ENCODE peak calls at places on chromosomes 13 and 19, in seven cellular contexts. T, L, C, M, G, Q and R are unnamed samples.

GRCh38 chr13:20350380-20350763 is 118.3 kb upstream of the GJB6 start:
- DNase-seq in G (no peak), T (no peak), L (no peak), C (no peak), M (no peak), Q (no peak), R (no peak)

GRCh38 chr19:41753936-41754529 is 1.3 kb upstream of the CEACAM6 start:
- DNase-seq in Q (peak), G (no peak), M (no peak), L (peak), T (peak), C (peak), R (peak)

GRCh38 chr19:33900817-33901216 is 104.1 kb downstream of the KCTD15 start:
- DNase-seq in G (no peak), M (no peak), C (no peak), Q (no peak), L (no peak), T (no peak), R (no peak)

GRCh38 chr19:2428756-2429711 is 1.6 kb upstream of the TIMM13 start:
- DNase-seq in L (no peak), C (no peak), Q (no peak), G (no peak), M (no peak), T (no peak), R (no peak)

GRCh38 chr19:9431475-9431874 is 3.9 kb downstream of the ZNF266 start:
- DNase-seq in M (no peak), C (peak), Q (no peak), T (no peak), L (no peak), G (peak), R (peak)

GRCh38 chr13:29935309-29935981 is 85.0 kb upstream of the UBL3 start:
- DNase-seq in L (no peak), Q (no peak), M (no peak), G (no peak), C (peak), T (peak), R (no peak)

GRCh38 chr19:53158119-53158656 is 665 bp downstream of the ZNF347 start:
- DNase-seq in C (peak), G (peak), L (peak), Q (no peak), T (no peak), M (peak), R (no peak)

GRCh38 chr13:100363874-100364273 is 224.7 kb downstream of the GGACT start:
- DNase-seq in G (no peak), M (no peak), C (no peak), Q (no peak), L (peak), T (no peak), R (peak)

GRCh38 chr13:72163671-72164070 is 296.7 kb upstream of the DACH1 start:
- DNase-seq in M (no peak), Q (no peak), G (no peak), L (peak), T (no peak), C (no peak), R (no peak)

GRCh38 chr13:112213467-112214245 is 146.7 kb downstream of the SOX1 start:
- DNase-seq in M (no peak), C (no peak), G (no peak), L (no peak), Q (peak), T (no peak), R (no peak)

GRCh38 chr13:44273991-44274810 is 99.4 kb upstream of the SERP2 start:
- DNase-seq in T (no peak), M (no peak), Q (peak), G (no peak), L (no peak), C (peak), R (peak)

GRCh38 chr13:30618938-30619289 is 1.2 kb downstream of the USPL1 start:
- DNase-seq in G (no peak), Q (no peak), M (no peak), C (no peak), T (no peak), L (no peak), R (peak)

GRCh38 chr13:49113526-49114286 is 106.4 kb upstream of the MLNR start:
- DNase-seq in L (peak), Q (no peak), T (no peak), G (no peak), C (no peak), M (peak), R (peak)

GRCh38 chr19:8085606-8086464 is 33.3 kb downstream of the CCL25 start:
- DNase-seq in T (no peak), C (no peak), L (no peak), Q (peak), M (no peak), G (no peak), R (no peak)

GRCh38 chr13:101935828-101936227 is 466.0 kb downstream of the FGF14 start:
- DNase-seq in G (no peak), L (no peak), M (no peak), C (no peak), T (no peak), Q (no peak), R (no peak)

GRCh38 chr13:41700790-41701310 is 243.5 kb downstream of the RGCC start:
- DNase-seq in Q (no peak), M (peak), T (no peak), G (no peak), C (no peak), L (peak), R (peak)

GRCh38 chr13:33236021-33236420 is 49.5 kb downstream of the STARD13 start:
- DNase-seq in M (no peak), Q (no peak), T (no peak), C (no peak), L (no peak), G (no peak), R (peak)

GRCh38 chr19:9848761-9849160 is 13.6 kb downstream of the PIN1 start:
- DNase-seq in T (no peak), M (no peak), L (no peak), C (no peak), Q (no peak), G (no peak), R (no peak)

GRCh38 chr13:110266983-110267382 is 40.0 kb downstream of the COL4A1 start:
- DNase-seq in L (no peak), T (no peak), M (no peak), Q (no peak), G (no peak), C (no peak), R (no peak)

GRCh38 chr13:99610702-99611289 is 109.5 kb downstream of the TM9SF2 start:
- DNase-seq in M (no peak), L (no peak), G (no peak), Q (no peak), C (no peak), T (no peak), R (no peak)

GRCh38 chr13:113784645-113785024 is 25.6 kb downstream of the TMEM255B start:
- DNase-seq in L (no peak), Q (no peak), M (no peak), C (no peak), G (no peak), T (no peak), R (no peak)

GRCh38 chr13:103315701-103316100 is 249.5 kb upstream of the SLC10A2 start:
- DNase-seq in Q (no peak), L (no peak), M (no peak), T (no peak), G (no peak), C (no peak), R (no peak)

GRCh38 chr13:110634558-110634957 is 19.2 kb downstream of the NAXD start:
- DNase-seq in Q (no peak), C (no peak), G (no peak), L (no peak), T (no peak), M (no peak), R (peak)

GRCh38 chr13:102567857-102568256 is 28.9 kb upstream of the TPP2 start:
- DNase-seq in T (no peak), G (no peak), M (no peak), C (no peak), L (no peak), Q (no peak), R (no peak)

GRCh38 chr19:42279902-42280760 is 11.1 kb downstream of the CIC start:
- DNase-seq in M (peak), L (peak), Q (peak), C (peak), G (peak), T (peak), R (peak)

GRCh38 chr19:29376855-29377354 is 148.9 kb upstream of the VSTM2B start:
- DNase-seq in C (peak), Q (no peak), G (peak), T (no peak), M (no peak), L (no peak), R (no peak)

GRCh38 chr13:21800847-21801616 is 130.2 kb downstream of the FGF9 start:
- DNase-seq in M (no peak), Q (no peak), G (no peak), T (no peak), L (peak), C (no peak), R (no peak)

GRCh38 chr19:5068251-5069090 is 99.6 kb downstream of the KDM4B start:
- DNase-seq in L (no peak), T (no peak), M (no peak), C (no peak), G (no peak), Q (no peak), R (no peak)

GRCh38 chr19:2494084-2494446 is 18.1 kb downstream of the GADD45B start:
- DNase-seq in T (peak), C (no peak), M (no peak), Q (no peak), L (peak), G (no peak), R (peak)

GRCh38 chr19:40341601-40342482 is 6.4 kb downstream of the C19orf47 start:
- DNase-seq in G (no peak), Q (no peak), M (no peak), T (no peak), C (no peak), L (no peak), R (no peak)

GRCh38 chr19:32526895-32527294 is 54.1 kb upstream of the PDCD5 start:
- DNase-seq in T (no peak), G (no peak), C (no peak), L (no peak), Q (no peak), M (no peak), R (no peak)

GRCh38 chr13:44894001-44894770 is 95.1 kb downstream of the NUFIP1 start:
- DNase-seq in Q (no peak), C (no peak), G (no peak), M (no peak), L (no peak), T (no peak), R (no peak)

GRCh38 chr13:109974354-109974753 is 188.0 kb upstream of the IRS2 start:
- DNase-seq in Q (no peak), G (no peak), C (no peak), L (no peak), T (no peak), M (no peak), R (no peak)

GRCh38 chr13:66348745-66349720 is 881.1 kb downstream of the PCDH9 start:
- DNase-seq in C (no peak), L (no peak), G (no peak), M (no peak), T (peak), Q (no peak), R (no peak)

GRCh38 chr13:103312467-103312866 is 246.2 kb upstream of the SLC10A2 start:
- DNase-seq in G (no peak), L (no peak), T (no peak), C (no peak), Q (no peak), M (no peak), R (no peak)

GRCh38 chr13:30832845-30833332 is 73.2 kb upstream of the MEDAG start:
- DNase-seq in C (peak), M (no peak), G (peak), Q (peak), L (peak), T (peak), R (peak)

GRCh38 chr13:109156181-109156935 is 526.9 kb downstream of the MYO16 start:
- DNase-seq in Q (no peak), T (peak), M (peak), C (no peak), L (peak), G (no peak), R (peak)

GRCh38 chr19:39778763-39779162 is at the start of gene LEUTX:
- DNase-seq in C (no peak), L (no peak), M (no peak), G (no peak), T (no peak), Q (no peak), R (no peak)

GRCh38 chr19:18856385-18857126 is 24.8 kb downstream of the UPF1 start:
- DNase-seq in C (no peak), G (no peak), Q (no peak), T (peak), M (no peak), L (peak), R (peak)
- TF ChIP-seq CTCF in C (no peak), G (peak), Q (no peak), T (peak), M (peak), L (peak), R (peak)

GRCh38 chr13:47420012-47420411 is 523.2 kb upstream of the HTR2A start:
- DNase-seq in G (no peak), T (no peak), Q (no peak), C (no peak), L (no peak), M (no peak), R (peak)
- TF ChIP-seq CTCF in G (no peak), T (no peak), Q (no peak), C (no peak), L (no peak), M (peak), R (no peak)

GRCh38 chr19:6425732-6426686 is 1.4 kb upstream of the KHSRP start:
- DNase-seq in Q (no peak), L (no peak), T (no peak), C (no peak), M (no peak), G (no peak), R (peak)

GRCh38 chr19:6423499-6424189 is 967 bp downstream of the KHSRP start:
- DNase-seq in T (no peak), Q (peak), M (no peak), C (peak), L (peak), G (no peak), R (peak)

GRCh38 chr19:6427131-6427530 is 2.5 kb upstream of the KHSRP start:
- DNase-seq in L (no peak), G (no peak), Q (no peak), M (no peak), T (no peak), C (no peak), R (no peak)

GRCh38 chr19:6424190-6424938 is at the start of gene KHSRP:
- DNase-seq in L (no peak), M (no peak), G (no peak), T (no peak), C (peak), Q (no peak), R (peak)

GRCh38 chr19:6424939-6425731 is 524 bp upstream of the KHSRP start:
- DNase-seq in T (peak), Q (peak), C (peak), G (peak), L (peak), M (peak), R (peak)
- TF ChIP-seq CTCF in T (no peak), Q (no peak), C (no peak), G (no peak), L (no peak), M (no peak), R (no peak)

GRCh38 chr19:23855676-23856075 is 59.0 kb upstream of the ZNF726 start:
- DNase-seq in G (no peak), C (no peak), Q (no peak), M (no peak), T (no peak), L (no peak), R (no peak)

GRCh38 chr19:23851966-23852365 is 62.7 kb upstream of the ZNF726 start:
- DNase-seq in G (no peak), T (no peak), L (no peak), C (no peak), M (no peak), Q (no peak), R (no peak)
- TF ChIP-seq CTCF in G (no peak), T (no peak), L (no peak), C (no peak), M (no peak), Q (no peak), R (no peak)

GRCh38 chr13:53250272-53250875 is 221.8 kb downstream of the OLFM4 start:
- DNase-seq in T (no peak), G (peak), Q (peak), L (peak), M (peak), C (no peak), R (peak)
- TF ChIP-seq CTCF in T (peak), G (peak), Q (no peak), L (peak), M (peak), C (peak), R (peak)

GRCh38 chr19:16659832-16660708 is at the start of gene SMIM7:
- DNase-seq in T (peak), L (peak), C (peak), M (peak), Q (peak), G (peak), R (peak)
- TF ChIP-seq CTCF in T (peak), L (no peak), C (no peak), M (peak), Q (no peak), G (no peak), R (no peak)

GRCh38 chr19:6800991-6801396 is 28.5 kb downstream of the VAV1 start:
- DNase-seq in L (peak), T (no peak), M (no peak), Q (peak), G (no peak), C (peak), R (peak)

GRCh38 chr19:6801397-6802086 is 29.0 kb downstream of the VAV1 start:
- DNase-seq in G (no peak), Q (peak), L (no peak), T (peak), M (no peak), C (peak), R (peak)

GRCh38 chr19:6806488-6806887 is 34.0 kb downstream of the VAV1 start:
- DNase-seq in M (no peak), C (no peak), Q (peak), L (no peak), G (no peak), T (no peak), R (no peak)

GRCh38 chr19:6803036-6803404 is 30.5 kb downstream of the VAV1 start:
- DNase-seq in Q (no peak), T (no peak), G (no peak), L (no peak), M (no peak), C (no peak), R (no peak)

GRCh38 chr19:6802336-6803035 is 30.0 kb downstream of the VAV1 start:
- DNase-seq in C (peak), T (peak), L (no peak), Q (no peak), G (no peak), M (no peak), R (peak)
- TF ChIP-seq CTCF in C (no peak), T (no peak), L (no peak), Q (no peak), G (no peak), M (no peak), R (no peak)

GRCh38 chr19:55341191-55342043 is 1.7 kb downstream of the KMT5C start:
- DNase-seq in T (no peak), L (peak), M (no peak), C (peak), Q (peak), G (peak), R (peak)

GRCh38 chr19:55342044-55342531 is 2.4 kb downstream of the KMT5C start:
- DNase-seq in C (no peak), Q (no peak), G (no peak), T (no peak), L (no peak), M (no peak), R (no peak)

GRCh38 chr19:55340784-55341147 is 1.1 kb downstream of the KMT5C start:
- DNase-seq in C (peak), T (no peak), L (no peak), G (peak), Q (peak), M (no peak), R (no peak)

GRCh38 chr19:55340144-55340783 is 588 bp downstream of the KMT5C start:
- DNase-seq in T (no peak), Q (no peak), L (no peak), M (no peak), G (peak), C (peak), R (no peak)

DNA sequence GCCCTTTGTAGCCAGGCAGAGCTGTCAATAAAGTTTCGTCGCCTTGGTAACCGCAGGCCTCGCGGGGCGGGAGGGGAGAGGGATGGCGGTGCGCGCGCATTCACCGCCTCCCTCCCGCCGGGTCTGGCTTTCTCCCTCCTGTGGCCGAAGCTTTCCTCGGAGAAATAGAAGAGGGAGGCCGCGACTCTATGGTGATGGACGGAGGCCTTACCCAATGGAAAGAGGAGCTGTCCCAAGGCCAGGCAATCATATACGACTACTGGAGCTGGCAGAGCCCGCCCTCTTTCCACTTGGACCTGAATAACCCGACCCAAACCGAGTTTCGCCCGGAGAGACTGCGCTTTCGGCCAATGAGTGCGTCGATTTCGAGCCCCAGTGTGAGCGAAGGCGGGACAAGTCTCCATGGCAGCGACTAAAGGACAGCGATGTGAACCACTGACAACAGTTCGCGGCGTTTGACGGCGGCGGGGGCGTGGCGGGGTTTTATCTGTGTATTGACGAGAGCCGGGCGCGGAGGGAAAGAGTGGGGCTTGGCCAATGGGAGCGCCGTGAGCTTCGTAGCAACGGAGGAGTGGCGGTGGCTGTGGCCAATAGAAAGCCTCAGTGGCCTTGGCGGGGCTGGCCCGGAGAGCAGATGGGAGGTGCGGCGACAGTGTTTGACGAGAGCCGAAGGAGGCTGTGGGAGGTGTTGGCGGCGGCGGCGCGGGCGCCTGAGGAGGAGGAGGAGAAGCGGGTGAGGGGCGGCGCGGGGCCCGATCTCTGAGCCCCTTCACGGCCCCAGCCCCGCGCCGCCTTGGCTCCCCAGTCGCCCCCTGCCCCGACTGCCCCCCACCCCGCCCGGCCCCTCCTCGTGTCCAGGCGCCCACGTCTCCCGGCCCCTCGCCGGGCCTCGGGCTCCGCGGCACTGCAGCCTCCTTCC is at the start of gene KMT5C:
- DNase-seq in M (peak), C (peak), T (peak), Q (peak), L (peak), G (peak), R (peak)
- TF ChIP-seq CTCF in M (peak), C (no peak), T (peak), Q (no peak), L (no peak), G (no peak), R (no peak)